ENCODE peak calls at places on chromosomes 16 and 17, in nine cellular contexts. Y is breast epithelium; Q is ascending aorta; A is ovary; T is T-helper 2 cell; D is HFFc6; X is KG1; O is activated CD8-positive, alpha-beta memory T cell treated with anti-CD3 and anti-CD28 coated beads for 24 hours; G is NCI-H1092. K is an unnamed sample.

GRCh38 chr16:87002717-87003413 is 314.3 kb downstream of the C16orf95 start:
- DNase-seq in X (no peak), O (no peak), G (no peak), T (no peak), D (no peak), Q (peak; percentile 57), Y (no peak), A (no peak), K (no peak)

GRCh38 chr16:11597268-11597690 is 10.6 kb upstream of the LITAF start:
- DNase-seq in O (no peak), G (no peak), T (no peak), X (no peak), A (peak; percentile 32), D (peak; percentile 35), Y (no peak), Q (peak; percentile 74), K (no peak)

GRCh38 chr17:8629371-8630226 is 926 bp downstream of the MYH10 start:
- DNase-seq in T (no peak), A (peak; percentile 65), G (peak; percentile 2), Y (no peak), Q (peak; percentile 66), O (peak; percentile 62), X (no peak), D (no peak), K (no peak)

GRCh38 chr16:17070882-17071592 is 399.7 kb downstream of the XYLT1 start:
- DNase-seq in G (peak; percentile 67), Q (peak; percentile 65), Y (no peak), T (peak; percentile 67), D (no peak), X (no peak), A (peak; percentile 48), O (peak; percentile 85), K (peak; percentile 88)

GRCh38 chr17:78797213-78797612 is 15.1 kb upstream of the CYTH1 start:
- DNase-seq in A (no peak), T (no peak), O (no peak), Q (no peak), G (no peak), Y (no peak), X (no peak), D (no peak), K (no peak)

GRCh38 chr17:6020376-6021010 is 49.7 kb upstream of the WSCD1 start:
- DNase-seq in Y (no peak), G (no peak), O (no peak), D (no peak), T (no peak), A (no peak), Q (no peak), X (no peak), K (no peak)

GRCh38 chr16:86458457-86458777 is 51.9 kb upstream of the FOXF1 start:
- DNase-seq in X (no peak), O (no peak), Q (no peak), T (no peak), A (no peak), Y (no peak), D (no peak), G (no peak), K (no peak)

GRCh38 chr16:89491238-89491869 is 993 bp upstream of the ANKRD11 start:
- DNase-seq in A (no peak), D (no peak), Q (no peak), T (no peak), G (no peak), Y (no peak), O (no peak), X (no peak), K (no peak)

GRCh38 chr17:67151717-67152116 is 93.3 kb downstream of the HELZ start:
- DNase-seq in Q (no peak), D (peak; percentile 72), G (no peak), O (no peak), Y (no peak), T (no peak), X (no peak), A (no peak), K (no peak)

GRCh38 chr17:42660692-42661345 is 1.7 kb downstream of the TUBG2 start:
- DNase-seq in T (no peak), X (no peak), O (no peak), A (peak; percentile 36), D (peak; percentile 74), G (no peak), Y (no peak), Q (peak; percentile 65), K (no peak)

GRCh38 chr16:10136916-10137315 is 45.3 kb downstream of the GRIN2A start:
- DNase-seq in O (no peak), T (no peak), A (no peak), X (no peak), D (no peak), G (no peak), Q (no peak), Y (no peak), K (no peak)

GRCh38 chr17:78374631-78375274 is 3.7 kb upstream of the PGS1 start:
- DNase-seq in A (no peak), Y (no peak), X (no peak), G (no peak), Q (no peak), O (no peak), D (peak; percentile 54), T (no peak), K (no peak)

GRCh38 chr17:35127751-35128514 is 6.5 kb downstream of the FNDC8 start:
- DNase-seq in T (no peak), Q (no peak), D (peak; percentile 56), Y (no peak), X (no peak), G (no peak), A (no peak), O (no peak), K (no peak)

GRCh38 chr17:1779571-1780074 is 17.8 kb downstream of the SERPINF1 start:
- DNase-seq in Q (peak; percentile 86), O (no peak), X (no peak), A (peak; percentile 92), D (peak; percentile 91), Y (peak; percentile 78), G (no peak), T (no peak), K (no peak)

GRCh38 chr16:10619271-10619849 is 39.0 kb upstream of the EMP2 start:
- DNase-seq in A (peak; percentile 51), G (no peak), X (no peak), T (no peak), Q (no peak), O (no peak), Y (peak; percentile 68), D (no peak), K (no peak)

K was measured in T follicular helper cell.